ENCODE peak calls at places on chromosomes 5 and 9, in six cellular contexts. One of them, this sample, is unnamed.

GRCh38 chr9:86550411-86550810 is 196.2 kb upstream of the TUT7 start:
- DNase-seq in H9: no peak
- DNase-seq in upper lobe of left lung: no peak
- DNase-seq in H1: no peak
- DNase-seq in osteocyte: no peak
- DNase-seq in mesothelial cell of epicardium: no peak
- DNase-seq in this sample: no peak

GRCh38 chr9:89095755-89096154 is 82.9 kb downstream of the SHC3 start:
- DNase-seq in H9: no peak
- DNase-seq in upper lobe of left lung: no peak
- DNase-seq in H1: no peak
- DNase-seq in osteocyte: no peak
- DNase-seq in mesothelial cell of epicardium: no peak
- DNase-seq in this sample: no peak

GRCh38 chr5:10099548-10099947 is 150.1 kb downstream of the ATPSCKMT start:
- DNase-seq in H9: no peak
- DNase-seq in upper lobe of left lung: no peak
- DNase-seq in H1: no peak
- DNase-seq in osteocyte: no peak
- DNase-seq in mesothelial cell of epicardium: no peak
- DNase-seq in this sample: no peak

GRCh38 chr5:107455111-107455544 is 215.6 kb downstream of the EFNA5 start:
- DNase-seq in H9: no peak
- DNase-seq in upper lobe of left lung: no peak
- DNase-seq in H1: no peak
- DNase-seq in osteocyte: no peak
- DNase-seq in mesothelial cell of epicardium: no peak
- DNase-seq in this sample: no peak

GRCh38 chr5:122019936-122020590 is 58.0 kb downstream of the LOX start:
- DNase-seq in H9: no peak
- DNase-seq in upper lobe of left lung: no peak
- DNase-seq in H1: no peak
- DNase-seq in osteocyte: no peak
- DNase-seq in mesothelial cell of epicardium: no peak
- DNase-seq in this sample: no peak

GRCh38 chr5:109907189-109907588 is 217.5 kb downstream of the MAN2A1 start:
- DNase-seq in H9: no peak
- DNase-seq in upper lobe of left lung: no peak
- DNase-seq in H1: no peak
- DNase-seq in osteocyte: no peak
- DNase-seq in mesothelial cell of epicardium: no peak
- DNase-seq in this sample: no peak

GRCh38 chr9:127455299-127455992 is 4.1 kb downstream of the LRSAM1 start:
- DNase-seq in H9: peak; percentile 38
- DNase-seq in upper lobe of left lung: no peak
- DNase-seq in H1: no peak
- DNase-seq in osteocyte: no peak
- DNase-seq in mesothelial cell of epicardium: no peak
- DNase-seq in this sample: no peak

GRCh38 chr9:132487351-132487791 is 77.4 kb downstream of the CFAP77 start:
- DNase-seq in H9: no peak
- DNase-seq in upper lobe of left lung: no peak
- DNase-seq in H1: no peak
- DNase-seq in osteocyte: no peak
- DNase-seq in mesothelial cell of epicardium: no peak
- DNase-seq in this sample: no peak

GRCh38 chr5:151072234-151073025 is 8.4 kb downstream of the TNIP1 start:
- DNase-seq in H9: no peak
- DNase-seq in upper lobe of left lung: no peak
- DNase-seq in H1: no peak
- DNase-seq in osteocyte: no peak
- DNase-seq in mesothelial cell of epicardium: no peak
- DNase-seq in this sample: no peak

GRCh38 chr5:111764019-111764418 is 7.0 kb upstream of the NREP start:
- DNase-seq in H9: no peak
- DNase-seq in upper lobe of left lung: no peak
- DNase-seq in H1: no peak
- DNase-seq in osteocyte: no peak
- DNase-seq in mesothelial cell of epicardium: no peak
- DNase-seq in this sample: no peak

GRCh38 chr5:169243651-169244422 is 57.1 kb downstream of the SLIT3 start:
- DNase-seq in H9: no peak
- DNase-seq in upper lobe of left lung: no peak
- DNase-seq in H1: no peak
- DNase-seq in osteocyte: no peak
- DNase-seq in mesothelial cell of epicardium: no peak
- DNase-seq in this sample: no peak

GRCh38 chr5:56101180-56101579 is 106.4 kb upstream of the IL6ST start:
- DNase-seq in H9: no peak
- DNase-seq in upper lobe of left lung: no peak
- DNase-seq in H1: no peak
- DNase-seq in osteocyte: no peak
- DNase-seq in mesothelial cell of epicardium: no peak
- DNase-seq in this sample: no peak

GRCh38 chr9:79195904-79196303 is 375.9 kb upstream of the TLE4 start:
- DNase-seq in H9: no peak
- DNase-seq in upper lobe of left lung: no peak
- DNase-seq in H1: no peak
- DNase-seq in osteocyte: no peak
- DNase-seq in mesothelial cell of epicardium: no peak
- DNase-seq in this sample: no peak

GRCh38 chr5:176731506-176732192 is 78.7 kb upstream of the UNC5A start:
- DNase-seq in H9: no peak
- DNase-seq in upper lobe of left lung: no peak
- DNase-seq in H1: no peak
- DNase-seq in osteocyte: no peak
- DNase-seq in mesothelial cell of epicardium: no peak
- DNase-seq in this sample: no peak

GRCh38 chr9:107624216-107624948 is 134.8 kb upstream of the KLF4 start:
- DNase-seq in H9: no peak
- DNase-seq in upper lobe of left lung: no peak
- DNase-seq in H1: no peak
- DNase-seq in osteocyte: no peak
- DNase-seq in mesothelial cell of epicardium: no peak
- DNase-seq in this sample: no peak

GRCh38 chr9:18238752-18239151 is 235.2 kb upstream of the ADAMTSL1 start:
- DNase-seq in H9: no peak
- DNase-seq in upper lobe of left lung: no peak
- DNase-seq in H1: no peak
- DNase-seq in osteocyte: no peak
- DNase-seq in mesothelial cell of epicardium: no peak
- DNase-seq in this sample: no peak

GRCh38 chr9:107613314-107613713 is 123.7 kb upstream of the KLF4 start:
- DNase-seq in H9: no peak
- DNase-seq in upper lobe of left lung: no peak
- DNase-seq in H1: no peak
- DNase-seq in osteocyte: no peak
- DNase-seq in mesothelial cell of epicardium: no peak
- DNase-seq in this sample: no peak

GRCh38 chr5:177312649-177313181 is 1.0 kb upstream of the MXD3 start:
- DNase-seq in H9: peak; percentile 84
- DNase-seq in upper lobe of left lung: no peak
- DNase-seq in H1: no peak
- DNase-seq in osteocyte: no peak
- DNase-seq in mesothelial cell of epicardium: no peak
- DNase-seq in this sample: peak; percentile 75

DNA sequence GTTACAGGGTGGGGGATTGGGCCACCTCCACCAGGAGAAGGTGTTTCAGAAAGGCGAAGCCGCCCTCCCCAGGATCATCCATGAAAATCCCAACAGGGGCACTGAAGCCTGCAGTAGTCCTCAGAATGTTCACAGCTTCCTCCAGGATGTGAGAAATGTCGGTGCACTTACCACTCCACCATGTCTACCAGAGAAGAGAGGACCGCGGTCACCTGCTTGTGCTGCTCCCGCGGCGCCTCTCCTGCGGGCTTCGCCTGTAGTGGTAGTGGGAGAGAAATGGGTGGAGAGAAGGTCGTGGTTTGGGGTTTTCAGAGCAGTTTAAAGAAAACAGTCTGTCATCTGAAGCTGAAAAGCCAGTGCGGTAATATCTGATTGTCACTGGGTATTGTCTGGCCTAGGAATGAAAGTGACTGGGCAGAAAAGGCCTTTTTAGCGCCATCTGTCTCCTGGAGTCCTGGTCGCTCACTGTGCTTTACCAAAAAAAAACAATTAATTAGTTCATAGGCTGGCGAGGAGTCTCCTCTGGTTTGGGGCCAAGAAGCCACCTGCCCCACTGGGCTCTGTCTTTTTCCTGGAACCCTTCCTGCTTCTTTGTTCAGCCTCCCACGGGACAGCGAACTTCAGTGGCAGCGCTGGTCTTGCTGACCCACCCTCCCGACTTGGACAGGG is 23.0 kb upstream of the PPP1R26 start:
- DNase-seq in H9: no peak
- DNase-seq in upper lobe of left lung: no peak
- DNase-seq in H1: no peak
- DNase-seq in osteocyte: no peak
- DNase-seq in mesothelial cell of epicardium: no peak
- DNase-seq in this sample: no peak
- TF ChIP-seq CTCF in H9: no peak
- TF ChIP-seq CTCF in upper lobe of left lung: no peak
- TF ChIP-seq CTCF in H1: no peak
- TF ChIP-seq CTCF in osteocyte: no peak
- TF ChIP-seq CTCF in mesothelial cell of epicardium: no peak
- TF ChIP-seq CTCF in this sample: no peak

DNA sequence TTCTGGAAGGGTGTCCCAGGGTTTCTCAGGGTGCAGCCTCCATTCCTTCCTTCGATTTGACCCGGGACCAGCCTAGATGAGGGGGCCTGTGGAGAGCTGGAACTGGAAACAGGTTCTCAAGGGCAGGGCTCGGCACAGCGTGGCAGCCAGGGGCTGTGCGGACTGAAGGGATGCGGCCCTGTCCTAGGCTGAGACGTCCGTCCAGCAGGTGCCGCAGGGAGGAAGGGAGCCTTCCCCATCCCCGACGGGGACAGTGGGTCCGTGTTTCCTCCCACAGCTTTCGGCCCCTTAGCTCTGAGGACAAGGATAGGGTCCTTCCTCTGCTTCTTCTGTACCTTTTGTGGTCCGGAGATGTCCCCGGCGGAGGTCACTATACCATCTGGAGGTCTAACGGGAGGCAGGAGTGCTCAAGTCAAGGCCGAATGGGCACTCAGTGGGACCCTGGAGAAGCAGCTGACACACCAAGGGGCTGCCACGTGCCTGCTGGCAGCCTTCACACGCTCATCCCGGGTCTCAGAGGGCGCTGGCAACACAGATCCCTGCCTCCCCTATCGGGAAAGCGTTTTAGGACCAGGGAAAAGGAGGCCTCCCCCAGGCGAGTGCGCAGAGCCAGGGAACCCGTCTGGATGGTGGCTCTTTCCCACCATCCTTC is 49.9 kb downstream of the USP20 start:
- DNase-seq in H9: peak; percentile 61
- DNase-seq in upper lobe of left lung: no peak
- DNase-seq in H1: no peak
- DNase-seq in osteocyte: no peak
- DNase-seq in mesothelial cell of epicardium: no peak
- DNase-seq in this sample: no peak
- TF ChIP-seq CTCF in H9: no peak
- TF ChIP-seq CTCF in upper lobe of left lung: no peak
- TF ChIP-seq CTCF in H1: no peak
- TF ChIP-seq CTCF in osteocyte: no peak
- TF ChIP-seq CTCF in mesothelial cell of epicardium: no peak
- TF ChIP-seq CTCF in this sample: no peak

DNA sequence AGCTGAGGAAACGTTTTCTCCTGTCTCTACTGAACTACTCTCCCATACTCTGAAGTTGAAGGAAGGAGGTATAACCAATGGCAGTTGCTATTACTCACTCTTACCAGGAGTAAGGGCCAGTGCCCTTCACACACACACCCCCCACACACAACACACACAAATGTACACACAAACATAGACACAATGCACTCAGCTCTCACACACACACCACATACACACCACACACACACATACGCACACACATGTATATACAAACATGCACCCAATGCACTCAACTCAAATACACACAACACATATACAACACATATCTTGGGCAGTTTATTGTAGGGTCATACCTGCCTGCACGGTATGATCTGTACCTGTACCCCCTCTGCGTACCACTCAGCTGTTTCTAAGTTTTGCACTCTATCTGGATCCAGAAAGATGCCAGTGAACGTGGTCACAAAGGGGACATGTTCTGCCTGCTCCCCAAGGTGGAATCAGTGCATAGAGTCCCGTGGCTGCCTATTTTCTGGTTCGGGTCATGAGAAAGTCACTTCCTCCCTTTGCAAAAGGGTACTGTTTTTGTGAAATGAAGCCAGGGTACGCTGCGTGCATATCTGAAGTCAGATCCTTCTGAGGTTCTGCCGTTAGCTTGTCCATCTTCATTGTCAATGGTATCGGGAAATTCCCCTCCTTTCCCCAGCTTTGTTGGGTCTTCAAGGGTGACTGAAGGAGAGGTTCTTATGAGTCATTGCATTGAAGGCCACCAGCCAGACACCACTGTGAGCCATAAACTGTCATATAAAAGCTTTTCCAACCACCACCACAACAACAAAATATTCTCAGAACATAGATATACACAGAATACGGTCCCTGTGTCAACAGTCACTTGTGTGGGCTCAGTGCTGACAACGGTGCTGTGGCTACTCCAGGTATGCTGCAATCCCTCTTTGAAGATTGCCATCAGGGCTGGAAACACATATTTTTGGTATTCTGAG is 131.9 kb downstream of the UGCG start:
- DNase-seq in H9: no peak
- DNase-seq in upper lobe of left lung: no peak
- DNase-seq in H1: no peak
- DNase-seq in osteocyte: no peak
- DNase-seq in mesothelial cell of epicardium: no peak
- DNase-seq in this sample: no peak
- TF ChIP-seq CTCF in H9: no peak
- TF ChIP-seq CTCF in upper lobe of left lung: no peak
- TF ChIP-seq CTCF in H1: no peak
- TF ChIP-seq CTCF in osteocyte: no peak
- TF ChIP-seq CTCF in mesothelial cell of epicardium: no peak
- TF ChIP-seq CTCF in this sample: no peak

DNA sequence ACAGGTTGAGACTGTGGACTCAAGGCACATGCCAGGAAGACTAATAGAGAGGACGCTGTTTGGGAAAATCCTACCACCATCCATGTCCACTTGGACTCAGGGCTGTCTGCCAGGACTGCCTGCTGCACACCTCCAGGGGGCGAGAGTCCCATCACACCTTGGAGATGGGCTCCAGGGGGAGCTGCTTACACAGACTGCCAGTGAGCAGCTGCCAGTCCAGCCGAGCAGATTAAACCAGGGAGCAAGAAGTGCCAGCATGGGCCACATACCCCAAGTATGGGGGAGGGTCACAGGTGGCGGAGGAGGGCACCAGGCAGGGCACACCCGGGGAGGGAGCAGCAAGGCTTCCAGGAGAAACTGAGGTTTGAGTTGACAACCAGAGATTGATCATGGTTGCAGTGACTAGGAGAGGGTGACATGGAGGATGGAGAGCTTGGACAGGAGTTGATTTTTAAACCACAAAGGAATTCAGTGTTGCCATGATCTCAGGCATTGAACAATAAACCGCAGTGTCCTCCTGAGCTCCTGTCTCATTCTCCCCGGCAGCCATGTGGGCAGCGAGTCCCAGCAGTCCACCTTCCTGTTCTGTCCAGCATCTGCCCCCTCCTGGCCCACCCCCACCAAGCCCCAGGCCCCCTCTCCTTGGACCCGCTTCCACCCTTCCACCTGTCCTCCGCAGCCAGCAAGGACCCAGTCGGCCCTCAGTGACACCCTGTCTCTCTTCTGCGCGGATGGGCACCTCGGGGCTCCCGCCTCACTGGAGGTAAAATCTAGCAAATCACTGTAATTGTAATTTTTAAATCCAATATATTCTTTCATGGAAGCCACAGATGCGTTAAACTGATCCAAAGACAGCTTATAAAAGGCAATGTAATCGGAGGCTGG is 3.1 kb upstream of the VAV2 start:
- DNase-seq in H9: no peak
- DNase-seq in upper lobe of left lung: no peak
- DNase-seq in H1: no peak
- DNase-seq in osteocyte: no peak
- DNase-seq in mesothelial cell of epicardium: no peak
- DNase-seq in this sample: no peak
- TF ChIP-seq CTCF in H9: no peak
- TF ChIP-seq CTCF in upper lobe of left lung: no peak
- TF ChIP-seq CTCF in H1: no peak
- TF ChIP-seq CTCF in osteocyte: no peak
- TF ChIP-seq CTCF in mesothelial cell of epicardium: no peak
- TF ChIP-seq CTCF in this sample: no peak

This sample was measured in type B pancreatic cell.